ENCODE peak calls at places on chromosomes 11 and 22, in five cellular contexts. Q, M, P, R and U are unnamed samples.

GRCh38 chr11:19970944-19971343 is 189.3 kb downstream of the DBX1 start:
- DNase-seq in Q (no peak), M (no peak), P (peak), R (no peak), U (no peak)

GRCh38 chr22:37509026-37509886 is 10.0 kb downstream of the CARD10 start:
- DNase-seq in Q (no peak), M (no peak), P (no peak), R (no peak), U (no peak)

GRCh38 chr11:36089920-36090319 is 146.1 kb downstream of the LDLRAD3 start:
- DNase-seq in Q (no peak), M (no peak), P (no peak), R (no peak), U (no peak)

GRCh38 chr11:296206-296975 is 2.9 kb downstream of the IFITM5 start:
- DNase-seq in Q (no peak), M (no peak), P (no peak), R (no peak), U (no peak)

GRCh38 chr11:73425118-73425517 is 48.9 kb downstream of the RELT start:
- DNase-seq in Q (no peak), M (no peak), P (no peak), R (no peak), U (peak)

GRCh38 chr11:132158091-132158490 is 787.7 kb downstream of the NTM start:
- DNase-seq in Q (no peak), M (no peak), P (no peak), R (peak), U (no peak)

GRCh38 chr11:102177974-102178631 is 67.9 kb downstream of the YAP1 start:
- DNase-seq in Q (no peak), M (peak), P (no peak), R (no peak), U (peak)

GRCh38 chr11:77381749-77382693 is 80.5 kb upstream of the GDPD4 start:
- DNase-seq in Q (no peak), M (no peak), P (no peak), R (no peak), U (peak)

GRCh38 chr11:2561283-2562180 is 116.7 kb downstream of the KCNQ1 start:
- DNase-seq in Q (no peak), M (no peak), P (no peak), R (peak), U (peak)

GRCh38 chr11:111528557-111528956 is 12.0 kb upstream of the LAYN start:
- DNase-seq in Q (peak), M (no peak), P (no peak), R (no peak), U (no peak)

GRCh38 chr11:120808616-120809050 is 215.3 kb upstream of the TBCEL start:
- DNase-seq in Q (no peak), M (no peak), P (no peak), R (no peak), U (no peak)

GRCh38 chr11:119592642-119593041 is 136.4 kb downstream of the NECTIN1 start:
- DNase-seq in Q (no peak), M (no peak), P (no peak), R (no peak), U (no peak)

GRCh38 chr11:64620286-64620962 is 29.4 kb downstream of the SLC22A12 start:
- DNase-seq in Q (no peak), M (no peak), P (no peak), R (no peak), U (no peak)

GRCh38 chr22:28029201-28029948 is 110.3 kb upstream of the PITPNB start:
- DNase-seq in Q (no peak), M (no peak), P (no peak), R (no peak), U (no peak)

GRCh38 chr11:26283852-26284421 is 48.0 kb upstream of the ANO3 start:
- DNase-seq in Q (no peak), M (no peak), P (no peak), R (no peak), U (no peak)

GRCh38 chr11:1041936-1042608 is 5.6 kb upstream of the MUC6 start:
- DNase-seq in Q (no peak), M (no peak), P (no peak), R (no peak), U (no peak)

GRCh38 chr11:66743271-66743968 is 14.4 kb upstream of the SPTBN2 start:
- DNase-seq in Q (no peak), M (no peak), P (no peak), R (no peak), U (no peak)

GRCh38 chr11:9081153-9081552 is 10.2 kb downstream of the SCUBE2 start:
- DNase-seq in Q (no peak), M (no peak), P (no peak), R (no peak), U (no peak)

GRCh38 chr22:49734882-49735281 is 92.8 kb downstream of the BRD1 start:
- DNase-seq in Q (no peak), M (no peak), P (no peak), R (no peak), U (no peak)

GRCh38 chr22:35577799-35578659 is 37.4 kb downstream of the RASD2 start:
- DNase-seq in Q (no peak), M (no peak), P (no peak), R (no peak), U (no peak)

GRCh38 chr22:44088976-44089570 is 65.0 kb downstream of the PARVB start:
- DNase-seq in Q (no peak), M (no peak), P (no peak), R (no peak), U (no peak)

GRCh38 chr11:107859459-107860239 is 1.1 kb upstream of the SLC35F2 start:
- DNase-seq in Q (no peak), M (peak), P (no peak), R (no peak), U (peak)

GRCh38 chr11:10323793-10324170 is 18.9 kb downstream of the ADM start:
- DNase-seq in Q (no peak), M (no peak), P (no peak), R (no peak), U (no peak)

GRCh38 chr22:37174964-37175363 is 13.1 kb downstream of the C1QTNF6 start:
- DNase-seq in Q (no peak), M (no peak), P (no peak), R (peak), U (no peak)

GRCh38 chr11:44268073-44268806 is 41.7 kb downstream of the ALX4 start:
- DNase-seq in Q (no peak), M (no peak), P (no peak), R (no peak), U (no peak)

GRCh38 chr22:39671936-39672335 is 101.4 kb downstream of the CACNA1I start:
- DNase-seq in Q (no peak), M (no peak), P (no peak), R (no peak), U (no peak)